ENCODE peak calls at places on chromosomes 12 and 14, in nine cellular contexts. E is CD8-positive, alpha-beta T cell; L is ovary; X is pancreas; U is heart right ventricle; W is mammary epithelial cell; N is uterus; R is HL-60; A is IMR-90. F is an unnamed sample. For H3K27me3, the result is how much of the 10 kb centered on the place peaks cover.

GRCh38 chr14:106846218-106846617 is 1319.8 kb downstream of the TMEM121 start:
- DNase-seq in L (no peak), R (no peak), X (no peak), E (no peak), U (no peak), A (no peak), N (no peak), W (peak), F (no peak)

GRCh38 chr12:50097952-50098351 is 5.9 kb upstream of the GPD1 start:
- DNase-seq in L (no peak), R (no peak), W (no peak), X (no peak), E (no peak), U (no peak), A (no peak), N (no peak), F (no peak)

GRCh38 chr14:47988175-47988574 is 312.8 kb upstream of the MDGA2 start:
- DNase-seq in U (no peak), R (no peak), W (no peak), L (no peak), X (no peak), E (no peak), A (no peak), N (no peak), F (no peak)

GRCh38 chr14:56452989-56453388 is 126.6 kb upstream of the TMEM260 start:
- DNase-seq in W (no peak), N (no peak), A (no peak), X (no peak), U (no peak), L (no peak), E (no peak), R (no peak), F (no peak)

GRCh38 chr12:104828015-104828414 is 130.1 kb downstream of the SLC41A2 start:
- DNase-seq in X (peak), N (no peak), U (peak), A (no peak), E (no peak), W (peak), R (no peak), L (no peak), F (no peak)

GRCh38 chr12:41907036-41907435 is 237.6 kb downstream of the GXYLT1 start:
- DNase-seq in R (no peak), A (no peak), E (no peak), N (no peak), W (no peak), U (no peak), X (no peak), L (no peak), F (no peak)

GRCh38 chr14:71442503-71442902 is 489.7 kb upstream of the RGS6 start:
- DNase-seq in E (no peak), R (no peak), X (no peak), A (no peak), W (no peak), L (no peak), U (no peak), N (no peak), F (no peak)

GRCh38 chr12:89210277-89210676 is 142.0 kb downstream of the DUSP6 start:
- DNase-seq in U (no peak), L (no peak), R (no peak), W (no peak), N (no peak), X (no peak), A (no peak), E (no peak), F (no peak)

GRCh38 chr14:75578786-75579781 is 664 bp downstream of the FLVCR2 start:
- DNase-seq in X (peak), A (peak), U (peak), L (no peak), E (no peak), R (no peak), W (no peak), N (no peak), F (peak)

GRCh38 chr12:130728158-130729058 is 12.3 kb upstream of the RIMBP2 start:
- DNase-seq in L (no peak), U (no peak), X (no peak), E (no peak), W (no peak), A (no peak), N (no peak), R (no peak), F (no peak)

GRCh38 chr12:77954156-77954555 is 123.5 kb downstream of the NAV3 start:
- DNase-seq in L (no peak), W (no peak), E (no peak), R (no peak), A (peak), X (no peak), N (no peak), U (no peak), F (no peak)

GRCh38 chr14:75941030-75941429 is 40.8 kb downstream of the TGFB3 start:
- DNase-seq in U (no peak), A (peak), R (no peak), W (no peak), X (no peak), L (no peak), E (no peak), N (no peak), F (no peak)

GRCh38 chr12:132366341-132366861 is 37.0 kb upstream of the GALNT9 start:
- DNase-seq in A (no peak), L (no peak), E (no peak), X (peak), R (no peak), W (no peak), U (no peak), N (no peak), F (no peak)

GRCh38 chr14:67487937-67488893 is at the start of gene TMEM229B:
- DNase-seq in L (no peak), R (peak), N (no peak), A (no peak), E (peak), W (no peak), X (no peak), U (peak), F (no peak)

GRCh38 chr14:103519043-103519836 is 3.4 kb downstream of the CKB start:
- DNase-seq in A (no peak), U (no peak), L (no peak), N (peak), W (no peak), X (peak), E (no peak), R (peak), F (peak)

GRCh38 chr12:100926669-100927248 is 132.2 kb downstream of the ANO4 start:
- DNase-seq in W (peak), X (no peak), R (no peak), L (no peak), A (peak), U (no peak), N (no peak), E (no peak), F (no peak)

GRCh38 chr14:71231521-71232393 is 324.5 kb downstream of the PCNX1 start:
- DNase-seq in E (no peak), L (no peak), W (no peak), X (no peak), R (peak), U (no peak), A (no peak), N (no peak), F (no peak)

GRCh38 chr14:94412671-94413638 is 24.6 kb upstream of the SERPINA1 start:
- DNase-seq in U (no peak), X (no peak), E (no peak), L (no peak), N (no peak), A (no peak), R (peak), W (peak), F (no peak)

GRCh38 chr12:49019435-49020317 is 1.1 kb upstream of the PRKAG1 start:
- DNase-seq in E (no peak), W (no peak), U (no peak), L (peak), N (peak), X (no peak), A (peak), R (peak), F (no peak)

GRCh38 chr14:101934751-101935150 is 29.6 kb upstream of the DYNC1H1 start:
- DNase-seq in A (no peak), X (peak), W (no peak), L (no peak), U (no peak), N (no peak), E (no peak), R (no peak), F (peak)

GRCh38 chr12:62711626-62712305 is 223.2 kb downstream of the PPM1H start:
- DNase-seq in N (no peak), E (no peak), X (no peak), W (no peak), U (no peak), A (no peak), L (no peak), R (no peak), F (no peak)

GRCh38 chr12:71664411-71665108 is 459 bp downstream of the THAP2 start:
- DNase-seq in U (no peak), E (no peak), W (peak), X (peak), R (no peak), A (peak), L (no peak), N (no peak), F (no peak)

GRCh38 chr12:105469182-105469581 is 138.7 kb downstream of the C12orf75 start:
- DNase-seq in N (no peak), R (no peak), W (no peak), U (no peak), L (no peak), E (no peak), A (no peak), X (no peak), F (no peak)

GRCh38 chr12:89135976-89136634 is 216.2 kb downstream of the DUSP6 start:
- DNase-seq in U (no peak), R (peak), A (peak), W (peak), L (no peak), N (no peak), X (no peak), E (no peak), F (no peak)

GRCh38 chr12:77594386-77594785 is 236.3 kb upstream of the NAV3 start:
- DNase-seq in E (no peak), X (no peak), R (no peak), W (no peak), U (no peak), N (no peak), L (no peak), A (no peak), F (no peak)

GRCh38 chr14:57749267-57749666 is 116.6 kb downstream of the SLC35F4 start:
- DNase-seq in U (no peak), L (no peak), A (no peak), R (no peak), W (peak), E (no peak), X (no peak), N (no peak), F (no peak)

GRCh38 chr12:131894313-131894860 is at the start of gene ULK1:
- DNase-seq in U (peak), R (peak), N (peak), X (peak), L (peak), W (peak), A (peak), E (peak), F (peak)

GRCh38 chr12:81644503-81644902 is 114.6 kb downstream of the PPFIA2 start:
- DNase-seq in E (no peak), N (no peak), A (peak), W (peak), U (no peak), R (no peak), X (no peak), L (no peak), F (no peak)

GRCh38 chr12:95200128-95200973 is 16.9 kb downstream of the FGD6 start:
- DNase-seq in A (no peak), R (no peak), E (no peak), W (peak), L (no peak), X (no peak), N (no peak), U (no peak), F (no peak)

GRCh38 chr12:44873898-44874297 is 2.2 kb downstream of the NELL2 start:
- DNase-seq in N (no peak), X (no peak), E (no peak), R (no peak), L (no peak), A (peak), U (no peak), W (no peak), F (no peak)

GRCh38 chr14:74508844-74509428 is 15.4 kb downstream of the ISCA2 start:
- DNase-seq in A (no peak), R (no peak), X (no peak), W (no peak), N (no peak), E (no peak), U (no peak), L (no peak), F (peak)

GRCh38 chr14:93857500-93857899 is 69.2 kb upstream of the PRIMA1 start:
- DNase-seq in X (no peak), N (no peak), W (no peak), A (no peak), E (no peak), U (no peak), L (no peak), R (no peak), F (no peak)

GRCh38 chr12:108099085-108099484 is 30.0 kb upstream of the WSCD2 start:
- DNase-seq in N (no peak), E (no peak), R (no peak), W (no peak), U (no peak), X (no peak), A (no peak), L (no peak), F (no peak)
- TF ChIP-seq CTCF in N (peak), E (no peak), R (no peak), W (peak), U (no peak), X (no peak), A (no peak), L (no peak), F (peak)

GRCh38 chr12:53740130-53740491 is 11.7 kb downstream of the CISTR start:
- DNase-seq in R (no peak), W (no peak), E (no peak), X (no peak), U (no peak), A (no peak), L (no peak), N (no peak), F (peak)
- H3K4me3 ChIP-seq in R (no peak), W (no peak), E (no peak), X (no peak), U (no peak), A (no peak), L (no peak), N (no peak), F (peak)

GRCh38 chr14:104558231-104559042 is 21.1 kb upstream of the C14orf180 start:
- DNase-seq in L (no peak), X (peak), N (no peak), U (no peak), W (no peak), E (no peak), R (no peak), A (no peak), F (peak)
- H3K27me3 ChIP-seq in L (under half), X (under half), N (under half), U (under half), W (under half), E (under half), R (under half), A (under half), F (under half)

GRCh38 chr12:1797991-1798733 is 22.2 kb upstream of the LRTM2 start:
- DNase-seq in R (no peak), L (no peak), N (no peak), W (no peak), X (no peak), A (no peak), E (no peak), U (no peak), F (peak)

GRCh38 chr12:1795785-1796514 is 24.4 kb upstream of the LRTM2 start:
- DNase-seq in A (peak), N (peak), X (peak), W (peak), R (peak), E (peak), U (peak), L (peak), F (peak)

GRCh38 chr12:1796515-1797010 is 23.8 kb upstream of the LRTM2 start:
- DNase-seq in U (no peak), W (no peak), A (no peak), R (peak), E (peak), X (no peak), N (no peak), L (no peak), F (peak)

GRCh38 chr12:1798734-1799067 is 21.7 kb upstream of the LRTM2 start:
- DNase-seq in N (no peak), X (no peak), R (no peak), U (no peak), W (no peak), A (no peak), E (no peak), L (no peak), F (no peak)

DNA sequence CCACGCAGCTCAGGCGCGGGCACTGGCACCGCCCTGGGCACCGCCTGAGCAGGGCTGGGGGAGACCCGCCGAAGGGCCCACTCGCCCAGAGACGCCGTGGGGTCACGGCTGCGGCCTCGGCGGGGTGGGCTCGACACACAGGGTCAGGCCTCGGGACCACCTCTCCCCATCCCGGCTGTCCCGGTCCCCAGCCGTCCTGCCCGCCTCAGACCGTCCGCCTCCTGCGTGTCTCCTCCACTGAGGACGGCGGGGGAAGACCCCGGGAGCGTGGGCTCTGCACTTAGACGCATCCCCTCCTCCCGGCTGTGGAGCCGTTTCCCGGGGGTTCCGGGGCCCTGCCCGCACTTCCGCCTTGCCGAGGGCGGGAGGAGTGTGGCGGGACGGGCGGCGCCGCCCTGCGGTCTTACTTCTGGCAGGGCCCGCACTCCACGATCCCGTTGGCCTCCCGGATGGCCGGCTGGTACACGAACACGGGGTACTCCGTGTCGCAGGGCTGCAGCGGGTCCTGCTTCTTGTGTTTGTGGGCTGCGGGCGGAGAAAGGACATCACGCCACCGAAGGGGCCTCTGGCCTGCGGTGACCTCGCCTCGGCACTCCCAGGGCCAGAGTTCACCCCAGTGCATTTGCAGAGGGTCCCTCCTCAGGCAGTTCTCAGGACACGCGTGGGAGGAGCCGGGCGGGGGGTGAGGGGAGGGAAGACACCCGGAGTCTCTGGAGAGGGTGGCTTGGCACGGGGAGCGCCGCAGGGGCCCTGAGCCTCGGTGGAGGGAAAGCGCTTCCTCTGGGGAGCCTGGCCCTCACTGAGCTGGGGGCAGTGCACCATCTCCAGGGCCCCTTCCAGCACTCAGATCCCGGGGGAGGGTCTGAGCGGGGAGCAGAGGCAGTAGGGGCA is 23.1 kb upstream of the LRTM2 start:
- DNase-seq in E (peak), L (peak), W (no peak), U (peak), A (no peak), N (peak), X (peak), R (peak), F (no peak)
- TF ChIP-seq CTCF in E (no peak), L (no peak), W (no peak), U (no peak), A (no peak), N (peak), X (no peak), R (no peak), F (no peak)

DNA sequence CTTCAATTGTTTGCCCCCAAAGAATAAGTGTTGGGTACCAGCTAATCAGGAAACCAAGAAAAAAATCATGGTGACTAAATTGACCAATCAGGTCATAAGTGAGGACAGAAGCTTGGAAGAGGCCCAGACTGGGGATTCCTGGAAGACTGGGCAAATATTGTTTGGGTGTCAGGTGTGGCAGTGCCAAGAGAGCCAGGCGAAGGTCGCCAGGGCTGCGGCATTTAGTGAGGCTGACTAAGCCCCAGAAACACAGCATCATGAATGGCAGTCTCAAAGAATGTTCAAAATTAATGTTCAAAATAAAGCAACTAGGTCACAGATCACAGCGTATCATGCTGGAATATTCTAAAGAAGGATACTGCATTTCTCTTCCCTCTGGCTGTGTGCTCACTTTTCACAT is 85.2 kb upstream of the OVCH1 start:
- DNase-seq in X (no peak), E (no peak), U (peak), N (no peak), L (no peak), R (no peak), W (no peak), A (no peak), F (no peak)
- H3K4me3 ChIP-seq in X (no peak), E (no peak), U (no peak), N (no peak), L (peak), R (no peak), W (no peak), A (no peak), F (no peak)

GRCh38 chr14:28778718-28779117 is 12.1 kb downstream of the FOXG1 start:
- DNase-seq in E (no peak), U (no peak), N (no peak), R (no peak), A (no peak), W (no peak), X (no peak), L (no peak), F (no peak)

GRCh38 chr14:28774764-28775738 is 8.5 kb downstream of the FOXG1 start:
- DNase-seq in U (no peak), N (no peak), A (no peak), L (no peak), E (no peak), W (no peak), R (no peak), X (no peak), F (no peak)

GRCh38 chr14:28773917-28774691 is 7.5 kb downstream of the FOXG1 start:
- DNase-seq in A (peak), U (no peak), L (no peak), E (no peak), R (no peak), X (peak), W (no peak), N (no peak), F (no peak)

GRCh38 chr14:28777773-28778606 is 11.4 kb downstream of the FOXG1 start:
- DNase-seq in U (no peak), X (no peak), A (no peak), W (no peak), L (no peak), R (no peak), N (no peak), E (no peak), F (no peak)

GRCh38 chr14:28776482-28777266 is 10.1 kb downstream of the FOXG1 start:
- DNase-seq in A (no peak), E (no peak), X (no peak), U (no peak), W (no peak), L (no peak), R (no peak), N (no peak), F (no peak)
- H3K27me3 ChIP-seq in A (under half), E (under half), X (under half), U (half or more), W (half or more), L (under half), R (under half), N (under half), F (under half)

DNA sequence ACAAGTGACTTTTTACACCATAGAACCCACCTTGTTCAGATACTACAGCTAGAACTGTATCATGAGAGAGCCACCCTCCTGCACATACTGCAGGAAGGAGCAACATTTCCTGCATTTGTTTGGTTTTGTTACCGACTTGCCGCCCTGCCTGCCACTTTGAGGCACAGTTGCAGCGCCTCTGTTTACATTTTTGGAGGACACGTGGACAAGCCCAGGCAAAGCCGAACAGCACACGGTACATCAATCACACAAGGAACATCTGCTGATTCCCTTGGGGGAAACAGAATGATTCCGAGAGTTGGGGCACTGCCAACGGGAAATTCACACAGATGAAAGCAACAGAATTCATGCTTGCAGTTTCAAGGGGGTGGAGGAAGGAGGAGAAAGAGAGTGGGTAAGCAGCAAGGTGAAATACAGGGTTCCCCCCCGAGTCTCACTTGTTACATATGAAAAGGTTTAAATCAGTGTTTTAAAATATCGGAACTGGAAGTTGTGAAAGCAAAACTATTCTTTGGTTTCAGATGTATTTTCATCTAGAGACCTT is 110.7 kb downstream of the BTG1 start:
- DNase-seq in E (peak), N (peak), X (peak), U (peak), W (peak), L (peak), A (peak), R (no peak), F (peak)
- TF ChIP-seq CTCF in E (no peak), N (no peak), X (no peak), U (no peak), W (no peak), L (no peak), A (no peak), R (no peak), F (no peak)

GRCh38 chr14:32940711-32941667 is 2.3 kb downstream of the NPAS3 start:
- DNase-seq in W (no peak), U (no peak), N (no peak), R (no peak), A (no peak), X (no peak), L (no peak), E (no peak), F (no peak)
- H3K4me3 ChIP-seq in W (no peak), U (peak), N (no peak), R (no peak), A (no peak), X (no peak), L (no peak), E (no peak), F (no peak)

F was measured in tibial artery.